ENCODE peak calls at places on chromosomes 7 and 10, in six cellular contexts. One of them, this sample, is unnamed.
A peak's percentile ranks its signal among the peaks of the same experiment; 100 is the strongest.

GRCh38 chr10:110212119-110213006 is 5.0 kb downstream of the MXI1 start:
- DNase-seq in HepG2: no peak
- DNase-seq in K562: peak; percentile 17
- DNase-seq in endothelial cell of umbilical vein: no peak
- DNase-seq in A549: no peak
- DNase-seq in GM12878: no peak
- DNase-seq in this sample: peak; percentile 81

GRCh38 chr7:132430466-132430862 is 145.8 kb downstream of the PLXNA4 start:
- DNase-seq in GM12878: no peak
- DNase-seq in endothelial cell of umbilical vein: no peak
- DNase-seq in A549: no peak
- DNase-seq in HepG2: no peak
- DNase-seq in K562: no peak
- DNase-seq in this sample: no peak

GRCh38 chr7:130102588-130102987 is 32.3 kb downstream of the KLHDC10 start:
- DNase-seq in endothelial cell of umbilical vein: no peak
- DNase-seq in K562: no peak
- DNase-seq in GM12878: no peak
- DNase-seq in HepG2: no peak
- DNase-seq in A549: no peak
- DNase-seq in this sample: no peak

GRCh38 chr10:34637419-34637911 is 177.6 kb downstream of the PARD3 start:
- DNase-seq in endothelial cell of umbilical vein: peak; percentile 57
- DNase-seq in GM12878: peak; percentile 40
- DNase-seq in HepG2: peak; percentile 16
- DNase-seq in K562: peak; percentile 68
- DNase-seq in A549: peak; percentile 22
- DNase-seq in this sample: peak; percentile 43

GRCh38 chr7:33814400-33814799 is 90.9 kb upstream of the BMPER start:
- DNase-seq in A549: no peak
- DNase-seq in K562: no peak
- DNase-seq in GM12878: no peak
- DNase-seq in HepG2: no peak
- DNase-seq in endothelial cell of umbilical vein: peak; percentile 87
- DNase-seq in this sample: no peak

GRCh38 chr7:24756545-24756988 is 697 bp downstream of the GSDME start:
- DNase-seq in K562: no peak
- DNase-seq in A549: no peak
- DNase-seq in GM12878: no peak
- DNase-seq in HepG2: no peak
- DNase-seq in endothelial cell of umbilical vein: peak; percentile 43
- DNase-seq in this sample: no peak

GRCh38 chr7:124462249-124462648 is 303.3 kb downstream of the GPR37 start:
- DNase-seq in GM12878: no peak
- DNase-seq in A549: no peak
- DNase-seq in HepG2: no peak
- DNase-seq in K562: no peak
- DNase-seq in endothelial cell of umbilical vein: no peak
- DNase-seq in this sample: no peak

GRCh38 chr10:77177589-77177988 is 460.0 kb downstream of the KCNMA1 start:
- DNase-seq in endothelial cell of umbilical vein: no peak
- DNase-seq in K562: no peak
- DNase-seq in GM12878: no peak
- DNase-seq in A549: no peak
- DNase-seq in HepG2: no peak
- DNase-seq in this sample: no peak

GRCh38 chr10:125633517-125633999 is 49.4 kb downstream of the TEX36 start:
- DNase-seq in endothelial cell of umbilical vein: peak; percentile 75
- DNase-seq in GM12878: no peak
- DNase-seq in HepG2: no peak
- DNase-seq in A549: no peak
- DNase-seq in K562: no peak
- DNase-seq in this sample: no peak

GRCh38 chr10:76285012-76285411 is 853.6 kb downstream of the LRMDA start:
- DNase-seq in GM12878: no peak
- DNase-seq in A549: no peak
- DNase-seq in K562: no peak
- DNase-seq in endothelial cell of umbilical vein: no peak
- DNase-seq in HepG2: peak; percentile 6
- DNase-seq in this sample: no peak

GRCh38 chr7:158549176-158549833 is 38.3 kb downstream of the PTPRN2 start:
- DNase-seq in GM12878: no peak
- DNase-seq in A549: no peak
- DNase-seq in endothelial cell of umbilical vein: no peak
- DNase-seq in HepG2: no peak
- DNase-seq in K562: no peak
- DNase-seq in this sample: peak; percentile 95

GRCh38 chr10:75234017-75234682 is 1.6 kb downstream of the COMTD1 start:
- DNase-seq in GM12878: peak; percentile 78
- DNase-seq in HepG2: peak; percentile 44
- DNase-seq in K562: peak; percentile 99
- DNase-seq in endothelial cell of umbilical vein: peak; percentile 82
- DNase-seq in A549: peak; percentile 90
- DNase-seq in this sample: peak; percentile 97

GRCh38 chr10:29946953-29947700 is 112.3 kb downstream of the JCAD start:
- DNase-seq in endothelial cell of umbilical vein: peak; percentile 73
- DNase-seq in K562: no peak
- DNase-seq in HepG2: no peak
- DNase-seq in A549: no peak
- DNase-seq in GM12878: no peak
- DNase-seq in this sample: no peak

GRCh38 chr10:132946311-132946710 is 3.9 kb upstream of the CFAP46 start:
- DNase-seq in A549: no peak
- DNase-seq in K562: no peak
- DNase-seq in endothelial cell of umbilical vein: no peak
- DNase-seq in HepG2: no peak
- DNase-seq in GM12878: no peak
- DNase-seq in this sample: no peak

GRCh38 chr7:65354263-65354662 is 19.4 kb upstream of the ZNF92 start:
- DNase-seq in GM12878: no peak
- DNase-seq in A549: no peak
- DNase-seq in K562: no peak
- DNase-seq in HepG2: no peak
- DNase-seq in endothelial cell of umbilical vein: no peak
- DNase-seq in this sample: no peak

GRCh38 chr10:105070249-105070648 is 429.2 kb downstream of the SORCS3 start:
- DNase-seq in K562: no peak
- DNase-seq in GM12878: no peak
- DNase-seq in HepG2: no peak
- DNase-seq in endothelial cell of umbilical vein: no peak
- DNase-seq in A549: no peak
- DNase-seq in this sample: no peak

GRCh38 chr7:140506788-140507464 is 27.6 kb upstream of the MKRN1 start:
- DNase-seq in endothelial cell of umbilical vein: no peak
- DNase-seq in HepG2: no peak
- DNase-seq in A549: no peak
- DNase-seq in K562: no peak
- DNase-seq in GM12878: no peak
- DNase-seq in this sample: no peak

GRCh38 chr10:72981028-72981881 is 26.6 kb upstream of the PLA2G12B start:
- DNase-seq in GM12878: no peak
- DNase-seq in K562: no peak
- DNase-seq in A549: no peak
- DNase-seq in endothelial cell of umbilical vein: no peak
- DNase-seq in HepG2: no peak
- DNase-seq in this sample: no peak

GRCh38 chr10:110978204-110978603 is 58.8 kb downstream of the SHOC2 start:
- DNase-seq in A549: no peak
- DNase-seq in K562: no peak
- DNase-seq in endothelial cell of umbilical vein: no peak
- DNase-seq in GM12878: no peak
- DNase-seq in HepG2: no peak
- DNase-seq in this sample: no peak

GRCh38 chr7:150435390-150436073 is 14.9 kb upstream of the GIMAP8 start:
- DNase-seq in HepG2: no peak
- DNase-seq in endothelial cell of umbilical vein: no peak
- DNase-seq in GM12878: peak; percentile 97
- DNase-seq in A549: no peak
- DNase-seq in K562: no peak
- DNase-seq in this sample: peak; percentile 74

GRCh38 chr7:2824678-2825461 is 19.2 kb downstream of the GNA12 start:
- DNase-seq in K562: no peak
- DNase-seq in A549: no peak
- DNase-seq in endothelial cell of umbilical vein: no peak
- DNase-seq in GM12878: peak; percentile 49
- DNase-seq in HepG2: no peak
- DNase-seq in this sample: no peak

DNA sequence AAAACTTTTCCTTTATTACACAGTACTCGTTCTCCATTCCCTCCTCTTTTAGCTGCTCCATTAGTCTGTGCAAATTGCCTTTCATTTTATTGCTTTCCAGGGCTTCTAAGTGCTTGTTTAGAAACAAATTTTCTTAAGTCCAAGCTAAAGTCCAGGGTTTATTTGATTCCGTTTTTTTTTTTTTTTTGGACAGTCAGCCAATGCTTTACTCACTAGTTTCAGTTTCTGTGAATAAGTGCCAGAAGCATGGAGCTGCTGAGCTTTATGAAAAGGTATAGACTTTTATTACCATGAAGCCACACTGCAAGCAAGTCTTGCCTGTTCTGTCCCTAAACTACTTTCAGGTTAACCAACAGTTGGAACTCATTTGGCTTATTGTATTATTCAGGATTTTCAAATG is 455.0 kb downstream of the GFRA1 start:
- DNase-seq in K562: no peak
- DNase-seq in GM12878: no peak
- DNase-seq in HepG2: no peak
- DNase-seq in endothelial cell of umbilical vein: no peak
- DNase-seq in A549: no peak
- DNase-seq in this sample: no peak
- TF ChIP-seq MYC in K562: no peak
- TF ChIP-seq MYC in GM12878: no peak
- TF ChIP-seq MYC in HepG2: no peak
- TF ChIP-seq MYC in endothelial cell of umbilical vein: no peak
- TF ChIP-seq MYC in A549: no peak
- TF ChIP-seq MYC in this sample: no peak

GRCh38 chr10:43252166-43252784 is 14.6 kb downstream of the RASGEF1A start:
- DNase-seq in GM12878: no peak
- DNase-seq in K562: no peak
- DNase-seq in HepG2: no peak
- DNase-seq in A549: no peak
- DNase-seq in endothelial cell of umbilical vein: no peak
- DNase-seq in this sample: no peak

GRCh38 chr10:43254881-43255643 is 11.8 kb downstream of the RASGEF1A start:
- DNase-seq in GM12878: no peak
- DNase-seq in K562: no peak
- DNase-seq in endothelial cell of umbilical vein: no peak
- DNase-seq in HepG2: no peak
- DNase-seq in A549: no peak
- DNase-seq in this sample: no peak

GRCh38 chr10:43254199-43254730 is 12.6 kb downstream of the RASGEF1A start:
- DNase-seq in GM12878: no peak
- DNase-seq in HepG2: no peak
- DNase-seq in A549: no peak
- DNase-seq in endothelial cell of umbilical vein: no peak
- DNase-seq in K562: no peak
- DNase-seq in this sample: no peak

GRCh38 chr10:43252785-43253341 is 14.0 kb downstream of the RASGEF1A start:
- DNase-seq in HepG2: no peak
- DNase-seq in A549: no peak
- DNase-seq in GM12878: no peak
- DNase-seq in endothelial cell of umbilical vein: no peak
- DNase-seq in K562: no peak
- DNase-seq in this sample: no peak

DNA sequence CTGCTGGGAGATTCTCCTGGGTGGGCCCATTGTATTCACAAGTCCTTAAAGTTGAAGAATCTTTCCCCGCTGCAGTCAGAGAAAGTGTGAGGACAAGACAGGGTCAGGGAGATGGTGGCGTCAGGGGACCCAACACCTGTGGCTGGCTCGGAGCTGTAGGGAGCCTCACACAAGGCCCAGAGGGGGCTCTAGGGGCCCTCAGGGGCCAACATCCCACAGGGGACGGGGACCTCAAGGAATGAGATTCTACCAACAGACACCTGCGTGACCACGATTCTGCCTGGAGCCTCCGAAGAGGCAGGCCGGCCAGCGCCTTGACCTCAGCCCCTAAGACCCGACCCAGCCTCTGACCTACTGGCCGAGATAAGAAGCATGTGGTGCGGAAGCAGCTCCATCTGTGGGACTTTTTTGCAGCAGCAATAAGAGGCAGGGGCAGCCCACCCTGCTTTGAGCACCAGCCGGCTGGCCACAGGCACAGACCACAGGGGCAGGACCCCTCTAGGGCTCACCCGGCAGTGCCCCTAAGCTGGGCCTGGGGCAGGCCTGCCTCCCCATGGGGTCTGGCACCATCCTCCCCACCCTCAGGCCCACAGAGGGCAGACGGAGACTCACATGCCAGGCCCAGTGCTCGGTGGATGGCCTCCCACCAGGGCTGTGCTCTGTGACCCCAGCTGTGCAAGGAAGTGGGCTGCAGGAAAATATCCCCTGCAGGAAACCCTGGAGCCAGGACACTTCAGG is 13.2 kb downstream of the RASGEF1A start:
- DNase-seq in endothelial cell of umbilical vein: no peak
- DNase-seq in HepG2: no peak
- DNase-seq in K562: no peak
- DNase-seq in A549: no peak
- DNase-seq in GM12878: no peak
- DNase-seq in this sample: no peak
- TF ChIP-seq MAX in endothelial cell of umbilical vein: no peak
- TF ChIP-seq MAX in HepG2: no peak
- TF ChIP-seq MAX in K562: no peak
- TF ChIP-seq MAX in A549: no peak
- TF ChIP-seq MAX in GM12878: no peak
- TF ChIP-seq MAX in this sample: no peak

DNA sequence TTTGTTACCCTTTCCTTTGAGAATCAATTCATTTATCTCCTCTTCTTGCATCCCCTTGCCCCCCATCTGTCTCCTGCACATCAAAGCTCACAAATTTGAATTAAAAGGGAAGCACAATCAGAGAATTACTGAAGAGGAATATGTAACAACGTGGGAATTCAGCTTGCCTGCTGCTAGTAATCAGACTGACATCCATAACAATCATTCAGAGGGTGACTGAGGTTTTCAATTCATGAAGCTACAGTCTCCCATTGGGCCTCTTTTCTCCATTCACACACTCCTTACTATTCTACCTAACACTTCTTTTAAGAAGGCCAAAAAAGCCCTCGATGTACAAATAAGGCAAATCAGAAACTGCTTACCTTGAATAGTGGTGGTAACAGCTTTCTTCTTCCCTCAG is 24.3 kb upstream of the DNA2 start:
- DNase-seq in A549: no peak
- DNase-seq in endothelial cell of umbilical vein: no peak
- DNase-seq in GM12878: no peak
- DNase-seq in K562: no peak
- DNase-seq in HepG2: no peak
- DNase-seq in this sample: no peak
- TF ChIP-seq MYC in A549: no peak
- TF ChIP-seq MYC in endothelial cell of umbilical vein: no peak
- TF ChIP-seq MYC in GM12878: no peak
- TF ChIP-seq MYC in K562: no peak
- TF ChIP-seq MYC in HepG2: no peak
- TF ChIP-seq MYC in this sample: no peak

DNA sequence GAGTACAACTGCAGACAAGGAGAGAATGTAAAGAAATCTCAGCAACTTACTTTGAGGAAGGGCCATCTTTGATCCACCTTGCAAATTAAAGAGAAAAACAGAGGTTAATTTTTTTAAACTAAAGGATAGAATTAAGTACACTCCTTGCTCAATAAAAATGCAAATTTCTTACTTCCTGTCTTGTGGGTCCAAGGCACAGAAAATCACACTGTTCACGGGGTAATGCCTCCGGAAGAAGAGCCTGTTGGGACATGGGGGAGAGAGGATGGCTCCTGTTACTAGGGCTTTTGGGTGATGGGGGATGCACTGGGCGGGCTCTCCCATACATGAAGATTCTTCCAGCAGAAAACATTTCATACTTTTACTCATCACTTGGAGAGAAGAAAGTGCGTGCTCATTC is 301.8 kb downstream of the TNS3 start:
- DNase-seq in A549: no peak
- DNase-seq in HepG2: no peak
- DNase-seq in endothelial cell of umbilical vein: no peak
- DNase-seq in GM12878: no peak
- DNase-seq in K562: no peak
- DNase-seq in this sample: no peak
- TF ChIP-seq MAX in A549: no peak
- TF ChIP-seq MAX in HepG2: no peak
- TF ChIP-seq MAX in endothelial cell of umbilical vein: no peak
- TF ChIP-seq MAX in GM12878: no peak
- TF ChIP-seq MAX in K562: no peak
- TF ChIP-seq MAX in this sample: no peak

This sample was measured in NB4.